ENCODE peak calls at places on chromosome 12, in four cellular contexts. N is Right ventricle myocardium inferior; Q is activated naive CD4-positive, alpha-beta T cell; A is RWPE1. W is an unnamed sample.

GRCh38 chr12:114636723-114637480 is 47.1 kb downstream of the TBX3 start:
- DNase-seq in N (no peak), Q (no peak), A (peak; percentile 58), W (peak; percentile 56)

GRCh38 chr12:104823985-104824441 is 134.1 kb downstream of the SLC41A2 start:
- DNase-seq in N (peak; percentile 59), Q (no peak), A (no peak), W (no peak)

GRCh38 chr12:47549258-47549657 is 156.6 kb downstream of the RPAP3 start:
- DNase-seq in N (no peak), Q (no peak), A (peak; percentile 39), W (peak; percentile 48)

GRCh38 chr12:85866929-85867776 is 6.9 kb upstream of the NTS start:
- DNase-seq in N (no peak), Q (no peak), A (peak; percentile 62), W (peak; percentile 54)

GRCh38 chr12:72030272-72030671 is 91.6 kb downstream of the TPH2 start:
- DNase-seq in N (no peak), Q (no peak), A (no peak), W (no peak)

GRCh38 chr12:56581418-56582145 is 48.5 kb downstream of the BAZ2A start:
- DNase-seq in N (no peak), Q (no peak), A (peak; percentile 48), W (peak; percentile 81)

GRCh38 chr12:6980075-6980474 is 9.4 kb downstream of the EMG1 start:
- DNase-seq in N (no peak), Q (no peak), A (no peak), W (no peak)

GRCh38 chr12:107514887-107515445 is 170.6 kb upstream of the PWP1 start:
- DNase-seq in N (no peak), Q (no peak), A (peak; percentile 54), W (no peak)

GRCh38 chr12:19746471-19746870 is 307.2 kb downstream of the AEBP2 start:
- DNase-seq in N (no peak), Q (no peak), A (no peak), W (no peak)

GRCh38 chr12:63978519-63978918 is 134.0 kb downstream of the SRGAP1 start:
- DNase-seq in N (no peak), Q (no peak), A (peak; percentile 74), W (peak; percentile 87)

GRCh38 chr12:27351476-27351875 is 18.8 kb downstream of the BMAL2 start:
- DNase-seq in N (no peak), Q (no peak), A (no peak), W (no peak)

GRCh38 chr12:77615331-77615730 is 215.4 kb upstream of the NAV3 start:
- DNase-seq in N (no peak), Q (no peak), A (no peak), W (peak; percentile 38)

GRCh38 chr12:60191676-60192359 is 596.0 kb downstream of the SLC16A7 start:
- DNase-seq in N (no peak), Q (no peak), A (peak; percentile 9), W (peak; percentile 39)

GRCh38 chr12:57433370-57433769 is 1.2 kb upstream of the INHBC start:
- DNase-seq in N (no peak), Q (no peak), A (no peak), W (no peak)

GRCh38 chr12:67096533-67097318 is 172.4 kb upstream of the CAND1 start:
- DNase-seq in N (no peak), Q (no peak), A (peak; percentile 50), W (peak; percentile 85)

GRCh38 chr12:2624543-2625266 is 170.1 kb upstream of the FKBP4 start:
- DNase-seq in N (no peak), Q (no peak), A (peak; percentile 43), W (peak; percentile 67)

W was measured in mammary epithelial cell.